ENCODE peak calls at places on chromosome 21, in seven cellular contexts. X, H, P, F, J, Y and M are unnamed samples.
A peak's percentile ranks its signal among the peaks of the same experiment; 100 is the strongest.

GRCh38 chr21:34974162-34974981 is 74.7 kb downstream of the RUNX1 start:
- DNase-seq in J (no peak), H (no peak), F (no peak), P (peak; percentile 52), Y (peak; percentile 72), X (no peak), M (no peak)

GRCh38 chr21:32413697-32414578 is 1.4 kb downstream of the EVA1C start:
- DNase-seq in J (no peak), Y (no peak), H (no peak), X (peak; percentile 61), P (peak; percentile 57), F (peak; percentile 46), M (peak; percentile 56)

GRCh38 chr21:46097826-46098286 is at the start of gene COL6A2:
- DNase-seq in X (no peak), Y (peak; percentile 72), P (peak; percentile 77), H (peak; percentile 44), J (peak; percentile 84), F (peak; percentile 67), M (peak; percentile 48)

GRCh38 chr21:40586575-40586974 is 260.4 kb downstream of the DSCAM start:
- DNase-seq in J (no peak), X (no peak), Y (no peak), P (no peak), F (no peak), H (no peak), M (no peak)

GRCh38 chr21:44972821-44973220 is 33.0 kb downstream of the SLX9 start:
- DNase-seq in H (no peak), P (no peak), J (no peak), X (peak; percentile 31), Y (no peak), F (no peak), M (no peak)

GRCh38 chr21:44998086-44998620 is 58.3 kb downstream of the SLX9 start:
- DNase-seq in P (no peak), H (no peak), F (no peak), J (no peak), X (no peak), Y (no peak), M (no peak)

GRCh38 chr21:23131177-23131576 is 2133.0 kb downstream of the NCAM2 start:
- DNase-seq in Y (no peak), F (no peak), X (no peak), P (no peak), H (no peak), J (peak; percentile 8), M (no peak)

GRCh38 chr21:44540741-44541288 is 820 bp upstream of the KRTAP10-1 start:
- DNase-seq in J (no peak), X (no peak), Y (no peak), F (no peak), H (no peak), P (no peak), M (no peak)

GRCh38 chr21:36402339-36402738 is 17.1 kb downstream of the CHAF1B start:
- DNase-seq in F (no peak), X (no peak), Y (no peak), P (no peak), H (no peak), J (no peak), M (no peak)

GRCh38 chr21:27219068-27219467 is 252.2 kb upstream of the ADAMTS5 start:
- DNase-seq in H (no peak), Y (peak; percentile 83), P (peak; percentile 72), X (peak; percentile 32), F (no peak), J (no peak), M (no peak)

GRCh38 chr21:36132691-36133090 is 2.2 kb upstream of the CBR3 start:
- DNase-seq in P (no peak), F (no peak), Y (no peak), X (no peak), J (no peak), H (no peak), M (no peak)

GRCh38 chr21:15703932-15704331 is 25.9 kb upstream of the USP25 start:
- DNase-seq in P (no peak), H (no peak), J (no peak), Y (no peak), F (no peak), X (no peak), M (no peak)

GRCh38 chr21:14880922-14881321 is 183.9 kb downstream of the NRIP1 start:
- DNase-seq in H (no peak), P (peak; percentile 86), X (peak; percentile 80), J (no peak), F (no peak), Y (peak; percentile 78), M (no peak)

GRCh38 chr21:25360593-25360992 is 246.7 kb downstream of the MRPL39 start:
- DNase-seq in Y (no peak), P (no peak), J (no peak), F (no peak), H (no peak), X (no peak), M (no peak)

GRCh38 chr21:32198369-32198768 is 80.5 kb downstream of the MIS18A start:
- DNase-seq in X (no peak), H (no peak), F (no peak), P (no peak), Y (no peak), J (no peak), M (no peak)

GRCh38 chr21:36909901-36910561 is 56.4 kb downstream of the HLCS start:
- DNase-seq in Y (peak; percentile 99), F (no peak), X (peak; percentile 99), H (no peak), J (no peak), P (peak; percentile 98), M (no peak)

GRCh38 chr21:45249626-45250025 is 38.1 kb downstream of the POFUT2 start:
- DNase-seq in J (no peak), P (no peak), Y (no peak), F (no peak), X (no peak), H (no peak), M (no peak)

GRCh38 chr21:45022348-45022675 is 52.1 kb upstream of the ADARB1 start:
- DNase-seq in H (no peak), F (no peak), X (no peak), J (no peak), Y (no peak), P (no peak), M (peak; percentile 9)

GRCh38 chr21:36470294-36470693 is 9.6 kb downstream of the CLDN14 start:
- DNase-seq in Y (no peak), H (no peak), F (no peak), P (peak; percentile 10), X (no peak), J (no peak), M (no peak)

GRCh38 chr21:15617968-15618367 is 111.8 kb upstream of the USP25 start:
- DNase-seq in J (peak; percentile 44), P (peak; percentile 67), H (no peak), X (peak; percentile 73), F (no peak), Y (peak; percentile 47), M (no peak)

GRCh38 chr21:34565238-34565637 is 49.7 kb downstream of the RCAN1 start:
- DNase-seq in P (no peak), X (no peak), H (no peak), F (no peak), Y (no peak), J (no peak), M (no peak)

GRCh38 chr21:37873655-37874054 is 42.6 kb downstream of the KCNJ6 start:
- DNase-seq in H (no peak), Y (no peak), P (peak; percentile 46), X (no peak), J (no peak), F (no peak), M (no peak)